ENCODE peak calls at places on chromosomes 13 and 19, in nine cellular contexts. R is activated naive CD4-positive, alpha-beta T cell treated with Interleukin-2 at 50 U/mL for 16 hours; C is ACHN; B is tibial nerve; G is iris pigment epithelial cell; Q is RPMI8226; S is nucleus accumbens; W is right cardiac atrium; P is CD8-positive, alpha-beta memory T cell. A is an unnamed sample.
A peak's percentile ranks its signal among the peaks of the same experiment; 100 is the strongest.

GRCh38 chr13:106797081-106797640 is 229.2 kb upstream of the ARGLU1 start:
- DNase-seq in R (no peak), C (no peak), B (no peak), G (no peak), Q (no peak), S (no peak), W (no peak), P (no peak), A (no peak)

GRCh38 chr19:34474233-34474989 is 7.1 kb upstream of the WTIP start:
- DNase-seq in R (no peak), C (no peak), B (no peak), G (no peak), Q (no peak), S (no peak), W (no peak), P (no peak), A (no peak)

GRCh38 chr13:113176292-113176691 is 17.8 kb downstream of the PROZ start:
- DNase-seq in R (peak; percentile 61), C (no peak), B (no peak), G (no peak), Q (no peak), S (no peak), W (no peak), P (no peak), A (no peak)

GRCh38 chr13:31898383-31899071 is 133.0 kb upstream of the FRY start:
- DNase-seq in R (no peak), C (no peak), B (no peak), G (no peak), Q (no peak), S (no peak), W (no peak), P (no peak), A (no peak)

GRCh38 chr13:111909501-111909900 is 157.4 kb upstream of the SOX1 start:
- DNase-seq in R (no peak), C (no peak), B (no peak), G (no peak), Q (no peak), S (no peak), W (no peak), P (no peak), A (peak; percentile 60)

GRCh38 chr13:89150362-89150761 is 1479.2 kb downstream of the SLITRK5 start:
- DNase-seq in R (no peak), C (no peak), B (no peak), G (peak; percentile 9), Q (no peak), S (no peak), W (no peak), P (no peak), A (no peak)

GRCh38 chr19:52007436-52007804 is 591 bp downstream of the ZNF615 start:
- DNase-seq in R (no peak), C (no peak), B (peak; percentile 6), G (no peak), Q (no peak), S (no peak), W (no peak), P (no peak), A (no peak)

GRCh38 chr13:109592776-109593175 is 193.6 kb downstream of the IRS2 start:
- DNase-seq in R (no peak), C (no peak), B (no peak), G (no peak), Q (no peak), S (no peak), W (no peak), P (no peak), A (no peak)

GRCh38 chr13:38730332-38730731 is 43.5 kb downstream of the FREM2 start:
- DNase-seq in R (no peak), C (no peak), B (no peak), G (no peak), Q (no peak), S (no peak), W (no peak), P (no peak), A (no peak)

GRCh38 chr13:20616059-20616797 is 49.3 kb downstream of the IFT88 start:
- DNase-seq in R (no peak), C (no peak), B (no peak), G (peak; percentile 96), Q (no peak), S (no peak), W (no peak), P (no peak), A (no peak)

GRCh38 chr19:48878219-48879024 is 6.2 kb downstream of the PPP1R15A start:
- DNase-seq in R (peak; percentile 27), C (no peak), B (no peak), G (peak; percentile 64), Q (no peak), S (no peak), W (peak; percentile 85), P (peak; percentile 37), A (no peak)

GRCh38 chr13:50645092-50645491 is 198.4 kb downstream of the DLEU7 start:
- DNase-seq in R (no peak), C (no peak), B (no peak), G (peak; percentile 93), Q (no peak), S (no peak), W (no peak), P (no peak), A (no peak)

GRCh38 chr13:41960700-41961697 is at the start of gene VWA8:
- DNase-seq in R (peak; percentile 87), C (peak; percentile 66), B (peak; percentile 48), G (peak; percentile 81), Q (peak; percentile 81), S (peak; percentile 61), W (peak; percentile 94), P (peak; percentile 83), A (peak; percentile 84)

GRCh38 chr19:1258707-1259205 is 10.4 kb downstream of the MIDN start:
- DNase-seq in R (no peak), C (no peak), B (no peak), G (no peak), Q (no peak), S (no peak), W (no peak), P (no peak), A (no peak)

GRCh38 chr19:53102186-53102585 is 1.0 kb downstream of the ZNF160 start:
- DNase-seq in R (no peak), C (no peak), B (no peak), G (no peak), Q (no peak), S (no peak), W (no peak), P (no peak), A (no peak)

GRCh38 chr19:55080121-55080914 is 4.6 kb downstream of the EPS8L1 start:
- DNase-seq in R (peak; percentile 61), C (no peak), B (no peak), G (peak; percentile 74), Q (peak; percentile 85), S (peak; percentile 19), W (peak; percentile 83), P (peak; percentile 48), A (no peak)

GRCh38 chr13:106522898-106523525 is 12.4 kb downstream of the EFNB2 start:
- DNase-seq in R (no peak), C (no peak), B (no peak), G (no peak), Q (no peak), S (no peak), W (no peak), P (no peak), A (no peak)

GRCh38 chr19:19274716-19275115 is 1.6 kb upstream of the TM6SF2 start:
- DNase-seq in R (no peak), C (no peak), B (no peak), G (no peak), Q (no peak), S (no peak), W (no peak), P (no peak), A (no peak)

GRCh38 chr19:7480975-7481265 is 7.9 kb downstream of the PEX11G start:
- DNase-seq in R (no peak), C (no peak), B (no peak), G (no peak), Q (peak; percentile 34), S (no peak), W (peak; percentile 72), P (no peak), A (no peak)

GRCh38 chr13:75055296-75055695 is 426.7 kb downstream of the TBC1D4 start:
- DNase-seq in R (no peak), C (no peak), B (no peak), G (no peak), Q (no peak), S (no peak), W (no peak), P (no peak), A (no peak)

GRCh38 chr19:55111238-55111831 is 6.1 kb downstream of the PPP1R12C start:
- DNase-seq in R (no peak), C (no peak), B (no peak), G (no peak), Q (no peak), S (no peak), W (no peak), P (no peak), A (no peak)

A was measured in suprapubic skin.